ENCODE peak calls at places on chromosomes 4 and X, in four cellular contexts. One of them, this sample, is unnamed.

GRCh38 chrX:102712216-102712966 is at the start of gene GPRASP2:
- DNase-seq in CD4-positive, alpha-beta memory T cell: peak
- DNase-seq in AG10803: peak
- DNase-seq in choroid plexus epithelial cell: no peak
- DNase-seq in this sample: peak

GRCh38 chrX:33211356-33212254 is at the start of gene DMD:
- DNase-seq in CD4-positive, alpha-beta memory T cell: no peak
- DNase-seq in choroid plexus epithelial cell: peak
- DNase-seq in AG10803: peak
- DNase-seq in this sample: no peak

GRCh38 chr4:54185380-54185779 is 43.7 kb upstream of the PDGFRA start:
- DNase-seq in AG10803: no peak
- DNase-seq in CD4-positive, alpha-beta memory T cell: no peak
- DNase-seq in choroid plexus epithelial cell: no peak
- DNase-seq in this sample: no peak

GRCh38 chr4:91497892-91498291 is 805.9 kb upstream of the GRID2 start:
- DNase-seq in AG10803: no peak
- DNase-seq in CD4-positive, alpha-beta memory T cell: no peak
- DNase-seq in choroid plexus epithelial cell: no peak
- DNase-seq in this sample: no peak

GRCh38 chr4:26162095-26162494 is 158.7 kb upstream of the RBPJ start:
- DNase-seq in choroid plexus epithelial cell: no peak
- DNase-seq in CD4-positive, alpha-beta memory T cell: no peak
- DNase-seq in AG10803: no peak
- DNase-seq in this sample: no peak

GRCh38 chr4:17094811-17095210 is 196.4 kb upstream of the LDB2 start:
- DNase-seq in choroid plexus epithelial cell: no peak
- DNase-seq in CD4-positive, alpha-beta memory T cell: no peak
- DNase-seq in AG10803: peak
- DNase-seq in this sample: no peak

GRCh38 chr4:153464068-153464467 is 2.1 kb upstream of the TMEM131L start:
- DNase-seq in AG10803: no peak
- DNase-seq in CD4-positive, alpha-beta memory T cell: no peak
- DNase-seq in choroid plexus epithelial cell: no peak
- DNase-seq in this sample: no peak

GRCh38 chr4:123826896-123827295 is 430.3 kb downstream of the SPRY1 start:
- DNase-seq in CD4-positive, alpha-beta memory T cell: no peak
- DNase-seq in choroid plexus epithelial cell: peak
- DNase-seq in AG10803: peak
- DNase-seq in this sample: no peak

GRCh38 chrX:114097866-114098265 is 486.0 kb upstream of the HTR2C start:
- DNase-seq in choroid plexus epithelial cell: no peak
- DNase-seq in CD4-positive, alpha-beta memory T cell: no peak
- DNase-seq in AG10803: no peak
- DNase-seq in this sample: no peak

GRCh38 chr4:123976285-123976684 is 579.7 kb downstream of the SPRY1 start:
- DNase-seq in choroid plexus epithelial cell: peak
- DNase-seq in AG10803: peak
- DNase-seq in CD4-positive, alpha-beta memory T cell: no peak
- DNase-seq in this sample: peak

GRCh38 chr4:176134670-176135069 is 60.7 kb downstream of the SPATA4 start:
- DNase-seq in AG10803: no peak
- DNase-seq in choroid plexus epithelial cell: no peak
- DNase-seq in CD4-positive, alpha-beta memory T cell: no peak
- DNase-seq in this sample: no peak

GRCh38 chrX:103157511-103158316 is 57.2 kb upstream of the BEX4 start:
- DNase-seq in choroid plexus epithelial cell: peak
- DNase-seq in AG10803: peak
- DNase-seq in CD4-positive, alpha-beta memory T cell: peak
- DNase-seq in this sample: peak

GRCh38 chrX:123590842-123591491 is 141.9 kb downstream of the THOC2 start:
- DNase-seq in AG10803: peak
- DNase-seq in CD4-positive, alpha-beta memory T cell: no peak
- DNase-seq in choroid plexus epithelial cell: peak
- DNase-seq in this sample: no peak

GRCh38 chrX:115560211-115560977 is 580 bp upstream of the PLS3 start:
- DNase-seq in choroid plexus epithelial cell: peak
- DNase-seq in CD4-positive, alpha-beta memory T cell: no peak
- DNase-seq in AG10803: no peak
- DNase-seq in this sample: no peak

GRCh38 chr4:2825184-2825506 is 18.5 kb upstream of the ADD1 start:
- DNase-seq in choroid plexus epithelial cell: no peak
- DNase-seq in AG10803: no peak
- DNase-seq in CD4-positive, alpha-beta memory T cell: no peak
- DNase-seq in this sample: no peak

GRCh38 chr4:184395451-184395917 is 78.9 kb downstream of the IRF2 start:
- DNase-seq in CD4-positive, alpha-beta memory T cell: no peak
- DNase-seq in AG10803: no peak
- DNase-seq in choroid plexus epithelial cell: no peak
- DNase-seq in this sample: no peak

GRCh38 chrX:150869450-150869849 is 29.0 kb downstream of the CD99L2 start:
- DNase-seq in choroid plexus epithelial cell: no peak
- DNase-seq in CD4-positive, alpha-beta memory T cell: no peak
- DNase-seq in AG10803: no peak
- DNase-seq in this sample: no peak

GRCh38 chr4:22417408-22417807 is 98.5 kb downstream of the ADGRA3 start:
- DNase-seq in CD4-positive, alpha-beta memory T cell: no peak
- DNase-seq in AG10803: no peak
- DNase-seq in choroid plexus epithelial cell: peak
- DNase-seq in this sample: no peak

GRCh38 chr4:151582098-151582497 is 173.1 kb downstream of the FHIP1A start:
- DNase-seq in choroid plexus epithelial cell: no peak
- DNase-seq in CD4-positive, alpha-beta memory T cell: no peak
- DNase-seq in AG10803: no peak
- DNase-seq in this sample: no peak

GRCh38 chr4:184267673-184268573 is 50.2 kb upstream of the ENPP6 start:
- DNase-seq in CD4-positive, alpha-beta memory T cell: peak
- DNase-seq in choroid plexus epithelial cell: peak
- DNase-seq in AG10803: peak
- DNase-seq in this sample: peak

GRCh38 chr4:152172146-152172545 is 363.7 kb downstream of the FBXW7 start:
- DNase-seq in CD4-positive, alpha-beta memory T cell: no peak
- DNase-seq in AG10803: no peak
- DNase-seq in choroid plexus epithelial cell: no peak
- DNase-seq in this sample: no peak

GRCh38 chrX:115017455-115017854 is at the start of gene IL13RA2:
- DNase-seq in choroid plexus epithelial cell: peak
- DNase-seq in AG10803: no peak
- DNase-seq in CD4-positive, alpha-beta memory T cell: no peak
- DNase-seq in this sample: no peak